ENCODE peak calls at places on chromosome 16, in four cellular contexts. Y is HepG2, G is K562, L is WTC11. C is an unnamed sample.
A peak's percentile ranks its signal among the peaks of the same experiment; 100 is the strongest.

GRCh38 chr16:8595783-8596182 is 5.5 kb upstream of the TMEM114 start:
- DNase-seq in Y (no peak), G (no peak), L (no peak), C (no peak)

GRCh38 chr16:10367616-10368188 is 18.2 kb upstream of the ATF7IP2 start:
- DNase-seq in Y (peak; percentile 82), G (no peak), L (no peak), C (no peak)

GRCh38 chr16:3188925-3189825 is 1.2 kb downstream of the OR1F1 start:
- DNase-seq in Y (peak; percentile 60), G (peak; percentile 79), L (peak; percentile 80), C (peak; percentile 50)

GRCh38 chr16:14249291-14250032 is 178.3 kb downstream of the MRTFB start:
- DNase-seq in Y (peak; percentile 53), G (peak; percentile 34), L (peak; percentile 45), C (peak; percentile 53)

GRCh38 chr16:57677622-57678369 is 9.7 kb downstream of the ADGRG3 start:
- DNase-seq in Y (peak; percentile 59), G (no peak), L (no peak), C (no peak)

GRCh38 chr16:55478827-55479559 is at the start of gene MMP2:
- DNase-seq in Y (no peak), G (no peak), L (peak; percentile 80), C (peak; percentile 31)

GRCh38 chr16:81429045-81429521 is 15.5 kb upstream of the CMIP start:
- DNase-seq in Y (peak; percentile 76), G (peak; percentile 42), L (peak; percentile 63), C (peak; percentile 59)

GRCh38 chr16:57390635-57391307 is 13.8 kb upstream of the CCL17 start:
- DNase-seq in Y (no peak), G (no peak), L (no peak), C (no peak)

GRCh38 chr16:75319513-75320401 is 68.3 kb upstream of the BCAR1 start:
- DNase-seq in Y (no peak), G (no peak), L (no peak), C (no peak)

GRCh38 chr16:9610727-9611126 is 519.3 kb downstream of the HAPSTR1 start:
- DNase-seq in Y (no peak), G (no peak), L (no peak), C (no peak)

GRCh38 chr16:81480856-81481821 is 36.5 kb downstream of the CMIP start:
- DNase-seq in Y (peak; percentile 94), G (peak; percentile 56), L (no peak), C (no peak)

GRCh38 chr16:47780213-47780612 is 319.1 kb downstream of the PHKB start:
- DNase-seq in Y (no peak), G (no peak), L (no peak), C (no peak)

GRCh38 chr16:88920618-88921602 is 54.5 kb upstream of the PABPN1L start:
- DNase-seq in Y (no peak), G (peak; percentile 37), L (no peak), C (no peak)

GRCh38 chr16:5036228-5037156 is 2.8 kb upstream of the NAGPA start:
- DNase-seq in Y (peak; percentile 74), G (no peak), L (peak; percentile 72), C (no peak)

GRCh38 chr16:65200857-65201256 is 79.0 kb upstream of the CDH11 start:
- DNase-seq in Y (no peak), G (no peak), L (no peak), C (no peak)

GRCh38 chr16:87161822-87162676 is 155.1 kb downstream of the C16orf95 start:
- DNase-seq in Y (no peak), G (peak; percentile 18), L (no peak), C (no peak)

GRCh38 chr16:57528499-57529323 is 7.7 kb downstream of the CCDC102A start:
- DNase-seq in Y (no peak), G (no peak), L (peak; percentile 91), C (no peak)

GRCh38 chr16:81275795-81276194 is 37.3 kb downstream of the BCO1 start:
- DNase-seq in Y (no peak), G (no peak), L (no peak), C (no peak)

GRCh38 chr16:56614549-56614991 is 6.2 kb downstream of the MT2A start:
- DNase-seq in Y (peak; percentile 39), G (no peak), L (no peak), C (no peak)

GRCh38 chr16:1691956-1692355 is 13.9 kb downstream of the JPT2 start:
- DNase-seq in Y (no peak), G (no peak), L (no peak), C (no peak)

GRCh38 chr16:88783391-88784073 is 1.5 kb downstream of the PIEZO1 start:
- DNase-seq in Y (no peak), G (no peak), L (no peak), C (no peak)

GRCh38 chr16:11133344-11133921 is 122.6 kb downstream of the SOCS1 start:
- DNase-seq in Y (peak; percentile 79), G (peak; percentile 69), L (no peak), C (no peak)

GRCh38 chr16:11914210-11914758 is 1.5 kb downstream of the GSPT1 start:
- DNase-seq in Y (no peak), G (no peak), L (no peak), C (no peak)

GRCh38 chr16:89831810-89832328 is 3.6 kb downstream of the SPIRE2 start:
- DNase-seq in Y (no peak), G (no peak), L (no peak), C (no peak)

GRCh38 chr16:2458887-2459646 is 842 bp upstream of the TEDC2 start:
- DNase-seq in Y (no peak), G (peak; percentile 32), L (no peak), C (no peak)

GRCh38 chr16:12462690-12463646 is 340.7 kb downstream of the CPPED1 start:
- DNase-seq in Y (no peak), G (no peak), L (no peak), C (no peak)

GRCh38 chr16:75267631-75268264 is 16.3 kb upstream of the BCAR1 start:
- DNase-seq in Y (peak; percentile 71), G (no peak), L (no peak), C (no peak)

GRCh38 chr16:64621616-64622015 is 500.2 kb downstream of the CDH11 start:
- DNase-seq in Y (no peak), G (no peak), L (no peak), C (no peak)

GRCh38 chr16:50925758-50926357 is 184.0 kb downstream of the CYLD start:
- DNase-seq in Y (no peak), G (no peak), L (no peak), C (no peak)

GRCh38 chr16:1126577-1126976 is 26.3 kb upstream of the CACNA1H start:
- DNase-seq in Y (no peak), G (no peak), L (no peak), C (no peak)

GRCh38 chr16:56532714-56533113 is 12.9 kb upstream of the BBS2 start:
- DNase-seq in Y (peak; percentile 25), G (no peak), L (peak; percentile 35), C (peak; percentile 32)

GRCh38 chr16:12484987-12485386 is 318.7 kb downstream of the CPPED1 start:
- DNase-seq in Y (no peak), G (no peak), L (no peak), C (no peak)

GRCh38 chr16:16021020-16021419 is 71.6 kb downstream of the ABCC1 start:
- DNase-seq in Y (no peak), G (no peak), L (no peak), C (no peak)

GRCh38 chr16:86052115-86052670 is 153.2 kb downstream of the IRF8 start:
- DNase-seq in Y (no peak), G (no peak), L (no peak), C (no peak)
- TF ChIP-seq ELF4 in Y (no peak), G (no peak), L (no peak), C (no peak)

GRCh38 chr16:28898266-28898665 is 20.0 kb downstream of the ATP2A1 start:
- DNase-seq in Y (no peak), G (no peak), L (no peak), C (no peak)

GRCh38 chr16:28899882-28900600 is 21.8 kb downstream of the ATP2A1 start:
- DNase-seq in Y (no peak), G (no peak), L (no peak), C (no peak)

GRCh38 chr16:28898942-28899341 is 20.7 kb downstream of the ATP2A1 start:
- DNase-seq in Y (no peak), G (no peak), L (no peak), C (no peak)

GRCh38 chr16:28895609-28896008 is 17.3 kb downstream of the ATP2A1 start:
- DNase-seq in Y (no peak), G (no peak), L (no peak), C (no peak)

GRCh38 chr16:28897826-28898225 is 19.5 kb downstream of the ATP2A1 start:
- DNase-seq in Y (no peak), G (no peak), L (no peak), C (no peak)
- TF ChIP-seq SP1 in Y (no peak), G (no peak), L (no peak), C (no peak)

GRCh38 chr16:49465661-49466528 is 92.3 kb downstream of the C16orf78 start:
- DNase-seq in Y (no peak), G (no peak), L (no peak), C (no peak)
- TF ChIP-seq ELF4 in Y (no peak), G (no peak), L (no peak), C (no peak)

GRCh38 chr16:68444058-68444657 is 4.2 kb downstream of the SMPD3 start:
- DNase-seq in Y (peak; percentile 43), G (peak; percentile 45), L (peak; percentile 76), C (peak; percentile 55)
- TF ChIP-seq SP1 in Y (no peak), G (no peak), L (no peak), C (no peak)

GRCh38 chr16:67071476-67072048 is 38.2 kb upstream of the PHAF1 start:
- DNase-seq in Y (no peak), G (no peak), L (no peak), C (no peak)

GRCh38 chr16:67063008-67063407 is 34.1 kb downstream of the CBFB start:
- DNase-seq in Y (no peak), G (no peak), L (no peak), C (no peak)

DNA sequence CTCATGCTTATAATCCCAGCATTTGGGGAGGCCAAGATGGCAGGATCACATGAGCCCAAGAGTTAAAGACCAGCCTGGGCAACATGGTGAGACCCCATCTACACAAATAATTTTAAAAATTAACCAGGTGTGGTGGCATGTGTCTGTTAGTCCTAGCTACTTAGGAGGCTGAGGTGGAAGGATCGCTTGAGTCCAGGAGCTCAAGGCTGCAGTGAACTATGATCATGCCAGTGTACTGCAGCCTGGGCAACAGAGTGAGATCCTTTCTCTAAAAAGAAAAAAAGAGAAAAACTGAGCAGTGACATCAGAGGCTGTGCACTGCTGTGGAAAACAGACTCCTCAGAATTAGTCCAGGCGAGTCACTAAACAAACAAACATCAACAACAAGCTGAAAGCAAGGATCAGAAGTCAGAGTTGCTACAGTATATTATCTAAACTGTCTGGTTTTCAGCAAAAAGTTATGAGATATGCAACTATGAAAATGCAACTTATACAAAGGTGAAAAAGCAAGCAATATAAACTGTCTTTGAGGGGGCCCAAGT is 39.3 kb downstream of the CBFB start:
- DNase-seq in Y (peak; percentile 11), G (no peak), L (no peak), C (no peak)
- TF ChIP-seq ELF4 in Y (no peak), G (no peak), L (no peak), C (no peak)

DNA sequence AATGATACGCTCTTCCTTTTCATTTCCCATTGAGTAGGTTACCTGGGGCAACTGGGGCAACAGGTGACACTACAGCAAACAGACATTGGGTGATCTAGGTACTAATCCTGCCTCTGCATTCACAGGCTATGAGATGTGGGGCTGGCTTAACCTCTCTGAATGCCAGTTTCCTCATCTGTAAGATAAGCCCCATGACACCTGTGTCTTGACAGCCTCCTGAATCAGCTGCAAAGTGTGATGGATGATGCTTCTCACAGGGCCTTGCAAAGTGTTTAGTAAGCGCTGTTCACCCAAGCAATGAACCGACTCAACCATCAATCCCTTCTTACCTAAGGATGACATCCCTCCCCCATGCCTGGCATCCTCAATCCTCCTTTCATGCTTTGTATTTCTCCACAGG is 322.8 kb downstream of the XYLT1 start:
- DNase-seq in Y (no peak), G (no peak), L (no peak), C (no peak)
- TF ChIP-seq SP1 in Y (no peak), G (no peak), L (no peak), C (no peak)

C was measured in HEK293T.